ENCODE peak calls at places on chromosome 20, in seven cellular contexts. One of them, this sample, is unnamed.
A peak's percentile ranks its signal among the peaks of the same experiment; 100 is the strongest.

GRCh38 chr20:19072988-19073387 is 139.5 kb upstream of the SLC24A3 start:
- DNase-seq in GM23338: no peak
- DNase-seq in neural progenitor cell: no peak
- DNase-seq in HCT116: no peak
- DNase-seq in PC-3: no peak
- DNase-seq in hepatocyte: no peak
- DNase-seq in GM23248: no peak
- DNase-seq in this sample: no peak

GRCh38 chr20:25464501-25465204 is 57.2 kb downstream of the GINS1 start:
- DNase-seq in HCT116: no peak
- DNase-seq in hepatocyte: no peak
- DNase-seq in PC-3: no peak
- DNase-seq in GM23338: no peak
- DNase-seq in GM23248: peak; percentile 7
- DNase-seq in neural progenitor cell: no peak
- DNase-seq in this sample: no peak

GRCh38 chr20:54078296-54078695 is 7.9 kb upstream of the BCAS1 start:
- DNase-seq in GM23338: no peak
- DNase-seq in PC-3: no peak
- DNase-seq in neural progenitor cell: no peak
- DNase-seq in hepatocyte: no peak
- DNase-seq in HCT116: no peak
- DNase-seq in GM23248: no peak
- DNase-seq in this sample: peak; percentile 89

GRCh38 chr20:44405246-44405645 is 49.7 kb downstream of the HNF4A start:
- DNase-seq in GM23248: peak; percentile 21
- DNase-seq in HCT116: no peak
- DNase-seq in GM23338: no peak
- DNase-seq in neural progenitor cell: no peak
- DNase-seq in hepatocyte: peak; percentile 23
- DNase-seq in PC-3: no peak
- DNase-seq in this sample: no peak

GRCh38 chr20:4999788-5000187 is 1.5 kb downstream of the SLC23A2 start:
- DNase-seq in GM23338: no peak
- DNase-seq in PC-3: no peak
- DNase-seq in HCT116: no peak
- DNase-seq in GM23248: no peak
- DNase-seq in neural progenitor cell: no peak
- DNase-seq in hepatocyte: no peak
- DNase-seq in this sample: peak; percentile 42

GRCh38 chr20:47360489-47361267 is 4.2 kb upstream of the ZMYND8 start:
- DNase-seq in PC-3: peak; percentile 89
- DNase-seq in GM23248: peak; percentile 80
- DNase-seq in hepatocyte: peak; percentile 85
- DNase-seq in HCT116: peak; percentile 60
- DNase-seq in neural progenitor cell: peak; percentile 94
- DNase-seq in GM23338: peak; percentile 86
- DNase-seq in this sample: no peak

GRCh38 chr20:43653966-43654365 is 12.9 kb upstream of the MYBL2 start:
- DNase-seq in HCT116: no peak
- DNase-seq in GM23338: no peak
- DNase-seq in hepatocyte: no peak
- DNase-seq in PC-3: no peak
- DNase-seq in neural progenitor cell: no peak
- DNase-seq in GM23248: no peak
- DNase-seq in this sample: no peak

GRCh38 chr20:2151805-2152727 is 50.4 kb downstream of the STK35 start:
- DNase-seq in GM23248: peak; percentile 88
- DNase-seq in PC-3: peak; percentile 76
- DNase-seq in hepatocyte: peak; percentile 29
- DNase-seq in neural progenitor cell: no peak
- DNase-seq in HCT116: no peak
- DNase-seq in GM23338: no peak
- DNase-seq in this sample: no peak

GRCh38 chr20:52193133-52193532 is 1.6 kb upstream of the ZFP64 start:
- DNase-seq in GM23248: no peak
- DNase-seq in hepatocyte: no peak
- DNase-seq in PC-3: no peak
- DNase-seq in HCT116: no peak
- DNase-seq in neural progenitor cell: no peak
- DNase-seq in GM23338: no peak
- DNase-seq in this sample: no peak

GRCh38 chr20:52192296-52193007 is 873 bp upstream of the ZFP64 start:
- DNase-seq in HCT116: peak; percentile 38
- DNase-seq in GM23248: no peak
- DNase-seq in neural progenitor cell: peak; percentile 78
- DNase-seq in GM23338: no peak
- DNase-seq in hepatocyte: no peak
- DNase-seq in PC-3: peak; percentile 64
- DNase-seq in this sample: peak; percentile 68

GRCh38 chr20:52191132-52191435 is 495 bp downstream of the ZFP64 start:
- DNase-seq in HCT116: no peak
- DNase-seq in hepatocyte: no peak
- DNase-seq in GM23338: peak; percentile 63
- DNase-seq in GM23248: no peak
- DNase-seq in neural progenitor cell: no peak
- DNase-seq in PC-3: peak; percentile 56
- DNase-seq in this sample: no peak

GRCh38 chr20:52191436-52192295 is at the start of gene ZFP64:
- DNase-seq in HCT116: peak; percentile 52
- DNase-seq in GM23248: peak; percentile 91
- DNase-seq in neural progenitor cell: peak; percentile 85
- DNase-seq in GM23338: peak; percentile 82
- DNase-seq in PC-3: peak; percentile 87
- DNase-seq in hepatocyte: peak; percentile 87
- DNase-seq in this sample: peak; percentile 80

DNA sequence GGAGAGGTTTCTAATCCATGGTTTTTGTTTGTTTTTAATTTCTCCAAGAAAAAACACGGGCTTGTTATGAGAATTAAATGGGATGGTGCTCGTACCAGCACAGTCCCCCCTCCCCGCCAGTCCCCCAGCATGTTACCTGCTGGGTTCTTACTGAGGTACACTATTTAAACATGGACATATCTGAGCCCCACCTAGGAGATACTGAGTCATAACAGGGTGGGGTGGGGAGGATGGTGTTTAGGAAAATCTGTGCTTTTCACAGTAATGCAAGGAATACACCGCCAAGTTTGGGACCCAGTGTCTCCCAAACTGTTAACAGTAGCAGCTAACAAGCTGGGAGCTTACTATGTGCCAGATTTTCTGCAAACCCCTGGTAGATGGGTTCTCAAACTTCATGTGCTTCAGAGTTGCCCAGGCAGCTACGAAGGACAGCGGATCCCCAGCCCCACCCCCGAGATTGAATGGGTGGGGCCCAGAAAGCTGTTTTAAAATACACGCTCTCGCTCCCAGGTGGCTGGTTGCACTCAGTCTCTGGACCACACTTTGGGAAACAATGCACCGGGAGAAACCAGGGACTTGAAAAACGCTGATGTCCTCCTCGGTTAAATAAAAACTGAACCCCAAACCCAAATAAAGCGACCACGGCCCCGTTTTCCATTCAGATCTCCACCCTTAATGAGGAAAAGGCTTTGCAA is 995 bp downstream of the ZFP64 start:
- DNase-seq in GM23338: peak; percentile 28
- DNase-seq in PC-3: peak; percentile 81
- DNase-seq in hepatocyte: peak; percentile 46
- DNase-seq in GM23248: peak; percentile 74
- DNase-seq in neural progenitor cell: peak; percentile 45
- DNase-seq in HCT116: peak; percentile 6
- DNase-seq in this sample: peak; percentile 74
- TF ChIP-seq EZH2phosphoT487 in GM23338: no peak
- TF ChIP-seq EZH2phosphoT487 in PC-3: no peak
- TF ChIP-seq EZH2phosphoT487 in hepatocyte: no peak
- TF ChIP-seq EZH2phosphoT487 in GM23248: no peak
- TF ChIP-seq EZH2phosphoT487 in neural progenitor cell: no peak
- TF ChIP-seq EZH2phosphoT487 in HCT116: no peak
- TF ChIP-seq EZH2phosphoT487 in this sample: no peak

DNA sequence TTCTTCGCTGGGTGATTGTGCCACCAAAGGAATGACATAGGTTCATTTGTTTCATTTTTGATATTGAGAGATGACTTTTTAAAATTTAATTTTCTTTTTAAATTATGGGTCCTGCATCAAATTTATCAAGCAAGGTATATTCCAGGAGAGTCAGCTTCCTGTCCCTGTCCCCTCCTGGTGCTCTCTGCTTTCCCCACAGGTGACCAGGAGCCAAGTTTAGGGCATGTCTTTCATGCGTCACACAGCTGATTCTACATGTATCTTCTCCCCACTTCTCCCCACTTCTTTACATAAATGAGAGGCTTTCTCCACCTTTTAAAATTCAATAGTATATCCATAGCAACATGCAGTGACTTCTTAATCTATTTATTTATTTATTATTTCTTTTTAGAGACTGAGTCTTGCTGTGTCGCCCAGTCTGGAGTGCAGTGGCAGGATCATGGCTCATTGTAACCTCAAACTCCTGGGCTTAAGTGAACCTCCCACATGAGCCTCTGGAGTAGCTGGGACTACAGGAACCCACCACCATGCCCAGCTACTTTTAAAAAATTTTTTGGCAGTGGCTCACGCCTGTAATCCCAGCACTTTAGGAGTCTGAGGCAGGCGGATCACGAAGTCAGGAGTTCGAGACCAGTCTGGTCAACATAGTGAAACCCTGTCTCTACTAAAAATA is 30.0 kb downstream of the OSBPL2 start:
- DNase-seq in GM23338: no peak
- DNase-seq in PC-3: no peak
- DNase-seq in HCT116: no peak
- DNase-seq in neural progenitor cell: no peak
- DNase-seq in hepatocyte: no peak
- DNase-seq in GM23248: no peak
- DNase-seq in this sample: no peak
- TF ChIP-seq EZH2 in GM23338: no peak
- TF ChIP-seq EZH2 in PC-3: no peak
- TF ChIP-seq EZH2 in HCT116: no peak
- TF ChIP-seq EZH2 in neural progenitor cell: no peak
- TF ChIP-seq EZH2 in hepatocyte: no peak
- TF ChIP-seq EZH2 in GM23248: no peak
- TF ChIP-seq EZH2 in this sample: no peak

GRCh38 chr20:36839150-36839549 is 36.8 kb upstream of the TLDC2 start:
- DNase-seq in neural progenitor cell: no peak
- DNase-seq in PC-3: no peak
- DNase-seq in GM23248: no peak
- DNase-seq in hepatocyte: no peak
- DNase-seq in GM23338: no peak
- DNase-seq in HCT116: no peak
- DNase-seq in this sample: no peak
- H3K79me2 ChIP-seq in neural progenitor cell: peaks cover 10% of the 10 kb centered on the region
- H3K79me2 ChIP-seq in PC-3: peaks cover 8% of the 10 kb centered on the region
- H3K79me2 ChIP-seq in GM23248: peaks cover 78% of the 10 kb centered on the region
- H3K79me2 ChIP-seq in hepatocyte: peaks cover 11% of the 10 kb centered on the region
- H3K79me2 ChIP-seq in GM23338: no peaks in the 10 kb centered on the region
- H3K79me2 ChIP-seq in HCT116: peaks cover 2% of the 10 kb centered on the region
- H3K79me2 ChIP-seq in this sample: no peaks in the 10 kb centered on the region

DNA sequence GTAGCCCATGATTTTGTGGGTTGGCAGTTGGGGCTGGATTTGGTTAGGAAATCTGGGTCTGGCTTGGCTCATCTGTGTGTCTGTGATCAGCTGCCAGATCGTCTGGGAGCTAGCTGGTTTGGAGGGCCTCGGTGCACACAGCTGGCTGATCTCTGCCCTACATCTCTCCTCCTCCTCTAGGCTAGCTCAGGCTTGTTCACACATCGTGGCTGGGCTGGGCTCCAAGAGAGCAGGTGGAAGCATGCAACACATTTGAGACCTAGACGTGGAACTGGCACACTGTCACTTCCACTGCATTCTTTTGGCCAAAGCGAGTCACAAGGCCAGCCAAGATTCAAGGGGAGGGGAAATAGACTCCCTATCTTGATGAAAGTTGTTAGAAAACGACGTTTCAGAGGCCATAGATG is 15.9 kb downstream of the NDUFAF5 start:
- DNase-seq in PC-3: peak; percentile 86
- DNase-seq in GM23248: peak; percentile 76
- DNase-seq in GM23338: no peak
- DNase-seq in hepatocyte: peak; percentile 55
- DNase-seq in neural progenitor cell: no peak
- DNase-seq in HCT116: no peak
- DNase-seq in this sample: no peak
- TF ChIP-seq EZH2phosphoT487 in PC-3: no peak
- TF ChIP-seq EZH2phosphoT487 in GM23248: no peak
- TF ChIP-seq EZH2phosphoT487 in GM23338: no peak
- TF ChIP-seq EZH2phosphoT487 in hepatocyte: no peak
- TF ChIP-seq EZH2phosphoT487 in neural progenitor cell: no peak
- TF ChIP-seq EZH2phosphoT487 in HCT116: no peak
- TF ChIP-seq EZH2phosphoT487 in this sample: no peak

GRCh38 chr20:38728911-38729642 is 4.8 kb downstream of the SLC32A1 start:
- DNase-seq in HCT116: no peak
- DNase-seq in GM23338: peak; percentile 96
- DNase-seq in hepatocyte: no peak
- DNase-seq in neural progenitor cell: peak; percentile 80
- DNase-seq in PC-3: no peak
- DNase-seq in GM23248: no peak
- DNase-seq in this sample: no peak

GRCh38 chr20:38728237-38728761 is 4.0 kb downstream of the SLC32A1 start:
- DNase-seq in HCT116: no peak
- DNase-seq in GM23338: peak; percentile 68
- DNase-seq in GM23248: no peak
- DNase-seq in PC-3: no peak
- DNase-seq in hepatocyte: no peak
- DNase-seq in neural progenitor cell: peak; percentile 67
- DNase-seq in this sample: no peak

GRCh38 chr20:38725959-38726848 is 1.9 kb downstream of the SLC32A1 start:
- DNase-seq in neural progenitor cell: peak; percentile 95
- DNase-seq in PC-3: peak; percentile 47
- DNase-seq in hepatocyte: peak; percentile 48
- DNase-seq in HCT116: no peak
- DNase-seq in GM23338: peak; percentile 96
- DNase-seq in GM23248: no peak
- DNase-seq in this sample: peak; percentile 23

GRCh38 chr20:38726849-38727601 is 2.7 kb downstream of the SLC32A1 start:
- DNase-seq in PC-3: no peak
- DNase-seq in hepatocyte: no peak
- DNase-seq in neural progenitor cell: peak; percentile 93
- DNase-seq in GM23248: peak; percentile 46
- DNase-seq in HCT116: no peak
- DNase-seq in GM23338: peak; percentile 98
- DNase-seq in this sample: no peak

DNA sequence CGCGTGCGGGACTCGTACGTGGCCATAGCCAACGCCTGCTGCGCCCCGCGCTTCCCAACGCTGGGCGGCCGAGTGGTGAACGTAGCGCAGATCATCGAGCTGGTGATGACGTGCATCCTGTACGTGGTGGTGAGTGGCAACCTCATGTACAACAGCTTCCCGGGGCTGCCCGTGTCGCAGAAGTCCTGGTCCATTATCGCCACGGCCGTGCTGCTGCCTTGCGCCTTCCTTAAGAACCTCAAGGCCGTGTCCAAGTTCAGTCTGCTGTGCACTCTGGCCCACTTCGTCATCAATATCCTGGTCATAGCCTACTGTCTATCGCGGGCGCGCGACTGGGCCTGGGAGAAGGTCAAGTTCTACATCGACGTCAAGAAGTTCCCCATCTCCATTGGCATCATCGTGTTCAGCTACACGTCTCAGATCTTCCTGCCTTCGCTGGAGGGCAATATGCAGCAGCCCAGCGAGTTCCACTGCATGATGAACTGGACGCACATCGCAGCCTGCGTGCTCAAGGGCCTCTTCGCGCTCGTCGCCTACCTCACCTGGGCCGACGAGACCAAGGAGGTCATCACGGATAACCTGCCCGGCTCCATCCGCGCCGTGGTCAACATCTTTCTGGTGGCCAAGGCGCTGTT is 3.4 kb downstream of the SLC32A1 start:
- DNase-seq in GM23338: no peak
- DNase-seq in neural progenitor cell: no peak
- DNase-seq in HCT116: no peak
- DNase-seq in PC-3: no peak
- DNase-seq in hepatocyte: no peak
- DNase-seq in GM23248: no peak
- DNase-seq in this sample: no peak
- TF ChIP-seq EZH2 in GM23338: peak; percentile 91
- TF ChIP-seq EZH2 in neural progenitor cell: peak; percentile 45
- TF ChIP-seq EZH2 in HCT116: no peak
- TF ChIP-seq EZH2 in PC-3: no peak
- TF ChIP-seq EZH2 in hepatocyte: peak; percentile 8
- TF ChIP-seq EZH2 in GM23248: no peak
- TF ChIP-seq EZH2 in this sample: no peak

This sample was measured in MM.1S.